ENCODE peak calls at places on chromosomes 13 and 19, in five cellular contexts. T is activated CD8-positive, alpha-beta T cell treated with anti-CD3 and anti-CD28 coated beads for 36 hours; L is activated CD4-positive, alpha-beta T cell treated with anti-CD3 and anti-CD28 coated beads, Interleukin-2, amount 50 U/mL, for 1 hour; E is myocyte; G is activated gamma-delta T cell treated with Interleukin-2 at 50 U/mL for 16 hours. N is an unnamed sample.

GRCh38 chr19:35828694-35829301 is 16.2 kb upstream of the PRODH2 start:
- DNase-seq in T (peak), L (peak), E (peak), G (peak), N (no peak)

GRCh38 chr19:33071887-33072286 is 7.2 kb upstream of the RHPN2 start:
- DNase-seq in T (no peak), L (no peak), E (no peak), G (no peak), N (no peak)

GRCh38 chr19:27776020-27776419 is 1436.9 kb downstream of the UQCRFS1 start:
- DNase-seq in T (peak), L (no peak), E (no peak), G (no peak), N (no peak)

GRCh38 chr19:1861599-1862031 is 1.8 kb downstream of the KLF16 start:
- DNase-seq in T (no peak), L (no peak), E (no peak), G (no peak), N (no peak)

GRCh38 chr13:93450761-93451160 is 224.2 kb downstream of the GPC6 start:
- DNase-seq in T (no peak), L (no peak), E (no peak), G (no peak), N (no peak)

GRCh38 chr19:4624301-4624700 is 15.0 kb upstream of the TNFAIP8L1 start:
- DNase-seq in T (no peak), L (no peak), E (no peak), G (no peak), N (no peak)

GRCh38 chr19:12788682-12789097 is 2.6 kb upstream of the JUNB start:
- DNase-seq in T (peak), L (peak), E (peak), G (no peak), N (peak)

GRCh38 chr19:5436101-5436947 is 18.9 kb upstream of the ZNRF4 start:
- DNase-seq in T (no peak), L (no peak), E (peak), G (no peak), N (no peak)

GRCh38 chr19:5086725-5087439 is 118.0 kb downstream of the KDM4B start:
- DNase-seq in T (no peak), L (no peak), E (no peak), G (no peak), N (no peak)

GRCh38 chr13:110546933-110547332 is 14.6 kb downstream of the RAB20 start:
- DNase-seq in T (no peak), L (no peak), E (peak), G (no peak), N (peak)

GRCh38 chr13:112885782-112886268 is 83.2 kb upstream of the MCF2L start:
- DNase-seq in T (no peak), L (no peak), E (peak), G (no peak), N (no peak)

N was measured in Peyer's patch.